ENCODE peak calls at places on chromosomes 5 and 9, in six cellular contexts. One of them, this sample, is unnamed.
A peak's percentile ranks its signal among the peaks of the same experiment; 100 is the strongest.

GRCh38 chr9:34079181-34079580 is 30.5 kb upstream of the UBAP2 start:
- DNase-seq in ovary: no peak
- DNase-seq in IMR-90: peak; percentile 80
- DNase-seq in Peyer's patch: no peak
- DNase-seq in A549: peak; percentile 62
- DNase-seq in right lobe of liver: no peak
- DNase-seq in this sample: peak; percentile 44

GRCh38 chr9:26753971-26754370 is 138.6 kb downstream of the CAAP1 start:
- DNase-seq in ovary: no peak
- DNase-seq in IMR-90: no peak
- DNase-seq in Peyer's patch: no peak
- DNase-seq in A549: no peak
- DNase-seq in right lobe of liver: no peak
- DNase-seq in this sample: no peak

GRCh38 chr9:126304946-126305370 is 21.7 kb upstream of the MVB12B start:
- DNase-seq in ovary: no peak
- DNase-seq in IMR-90: no peak
- DNase-seq in Peyer's patch: no peak
- DNase-seq in A549: no peak
- DNase-seq in right lobe of liver: no peak
- DNase-seq in this sample: no peak

GRCh38 chr9:121336705-121337104 is 33.3 kb downstream of the STOM start:
- DNase-seq in ovary: no peak
- DNase-seq in IMR-90: no peak
- DNase-seq in Peyer's patch: no peak
- DNase-seq in A549: no peak
- DNase-seq in right lobe of liver: no peak
- DNase-seq in this sample: no peak

GRCh38 chr5:142884029-142884428 is 113.9 kb downstream of the ARHGAP26 start:
- DNase-seq in ovary: no peak
- DNase-seq in IMR-90: no peak
- DNase-seq in Peyer's patch: no peak
- DNase-seq in A549: no peak
- DNase-seq in right lobe of liver: no peak
- DNase-seq in this sample: no peak

GRCh38 chr9:131520448-131520847 is 10.6 kb downstream of the UCK1 start:
- DNase-seq in ovary: no peak
- DNase-seq in IMR-90: no peak
- DNase-seq in Peyer's patch: no peak
- DNase-seq in A549: no peak
- DNase-seq in right lobe of liver: no peak
- DNase-seq in this sample: no peak

GRCh38 chr5:55860268-55860667 is 9.1 kb downstream of the IL31RA start:
- DNase-seq in ovary: no peak
- DNase-seq in IMR-90: no peak
- DNase-seq in Peyer's patch: no peak
- DNase-seq in A549: no peak
- DNase-seq in right lobe of liver: no peak
- DNase-seq in this sample: no peak

GRCh38 chr9:110443878-110444245 is 106.2 kb upstream of the TXNDC8 start:
- DNase-seq in ovary: no peak
- DNase-seq in IMR-90: peak; percentile 80
- DNase-seq in Peyer's patch: no peak
- DNase-seq in A549: no peak
- DNase-seq in right lobe of liver: no peak
- DNase-seq in this sample: no peak

GRCh38 chr5:132010645-132011560 is 555 bp downstream of the ACSL6 start:
- DNase-seq in ovary: no peak
- DNase-seq in IMR-90: no peak
- DNase-seq in Peyer's patch: peak; percentile 39
- DNase-seq in A549: no peak
- DNase-seq in right lobe of liver: no peak
- DNase-seq in this sample: no peak

GRCh38 chr9:35380016-35380415 is 109.9 kb upstream of the RUSC2 start:
- DNase-seq in ovary: no peak
- DNase-seq in IMR-90: no peak
- DNase-seq in Peyer's patch: no peak
- DNase-seq in A549: no peak
- DNase-seq in right lobe of liver: no peak
- DNase-seq in this sample: no peak

GRCh38 chr5:110371011-110371724 is 355.3 kb downstream of the TMEM232 start:
- DNase-seq in ovary: no peak
- DNase-seq in IMR-90: no peak
- DNase-seq in Peyer's patch: no peak
- DNase-seq in A549: no peak
- DNase-seq in right lobe of liver: no peak
- DNase-seq in this sample: no peak

DNA sequence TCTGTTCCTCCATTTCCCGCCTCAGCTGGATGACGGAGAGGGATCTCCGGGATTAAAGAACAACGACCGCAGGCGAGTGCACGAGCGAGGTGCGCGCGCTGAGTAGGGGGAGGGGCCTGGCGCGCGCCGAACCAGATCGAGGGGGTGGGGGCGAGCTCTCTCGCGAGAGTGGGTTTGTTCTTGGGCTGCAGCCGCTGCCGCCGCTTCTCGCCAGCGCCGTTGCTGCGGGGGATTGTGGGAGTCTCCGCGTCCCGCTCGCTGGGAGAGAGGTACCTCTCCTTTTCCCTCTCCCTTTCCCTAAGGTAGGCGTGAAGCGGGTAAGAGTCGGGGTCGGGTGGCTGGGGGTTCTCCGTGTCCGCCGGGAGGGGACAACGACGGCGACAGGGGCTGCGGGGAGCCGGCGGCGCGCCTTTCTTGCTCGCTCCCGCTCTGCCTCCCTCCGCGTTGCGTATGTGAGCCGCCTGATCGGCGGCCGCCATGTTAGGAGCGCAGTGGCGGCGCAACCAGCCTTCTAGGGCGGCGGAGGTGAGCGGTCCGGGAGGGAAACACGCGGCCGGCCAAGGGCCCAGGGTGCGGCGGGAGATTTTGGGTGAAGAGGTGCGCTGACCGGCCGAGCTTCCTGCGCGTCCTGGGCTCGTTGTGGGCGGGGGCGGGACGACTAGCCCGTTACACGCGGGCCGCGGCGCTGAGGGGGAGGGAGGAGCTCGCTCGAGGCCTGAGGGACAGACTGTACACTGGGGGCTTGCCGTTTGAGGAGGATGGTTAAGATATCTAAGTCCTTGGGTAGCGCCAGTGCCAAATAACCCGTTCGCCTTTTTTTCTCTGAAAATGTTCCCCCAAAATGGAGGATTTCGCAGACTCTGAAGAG is at the start of gene MATR3:
- DNase-seq in ovary: peak; percentile 96
- DNase-seq in IMR-90: peak; percentile 94
- DNase-seq in Peyer's patch: peak; percentile 98
- DNase-seq in A549: peak; percentile 97
- DNase-seq in right lobe of liver: peak; percentile 96
- DNase-seq in this sample: peak; percentile 78
- TF ChIP-seq POLR2A in ovary: peak; percentile 98
- TF ChIP-seq POLR2A in IMR-90: peak; percentile 97
- TF ChIP-seq POLR2A in Peyer's patch: peak; percentile 94
- TF ChIP-seq POLR2A in A549: peak; percentile 92
- TF ChIP-seq POLR2A in right lobe of liver: peak; percentile 98
- TF ChIP-seq POLR2A in this sample: peak; percentile 94

GRCh38 chr5:134148316-134148715 is 28.4 kb downstream of the SKP1 start:
- DNase-seq in ovary: no peak
- DNase-seq in IMR-90: no peak
- DNase-seq in Peyer's patch: no peak
- DNase-seq in A549: no peak
- DNase-seq in right lobe of liver: no peak
- DNase-seq in this sample: no peak

GRCh38 chr5:134146651-134147544 is 29.9 kb downstream of the SKP1 start:
- DNase-seq in ovary: no peak
- DNase-seq in IMR-90: peak; percentile 47
- DNase-seq in Peyer's patch: no peak
- DNase-seq in A549: no peak
- DNase-seq in right lobe of liver: no peak
- DNase-seq in this sample: no peak

GRCh38 chr5:134143964-134144941 is 29.8 kb downstream of the TCF7 start:
- DNase-seq in ovary: no peak
- DNase-seq in IMR-90: no peak
- DNase-seq in Peyer's patch: no peak
- DNase-seq in A549: no peak
- DNase-seq in right lobe of liver: no peak
- DNase-seq in this sample: no peak

GRCh38 chr5:134145061-134145757 is 30.7 kb downstream of the TCF7 start:
- DNase-seq in ovary: no peak
- DNase-seq in IMR-90: no peak
- DNase-seq in Peyer's patch: no peak
- DNase-seq in A549: no peak
- DNase-seq in right lobe of liver: no peak
- DNase-seq in this sample: no peak

GRCh38 chr5:134145779-134146581 is 30.8 kb downstream of the SKP1 start:
- DNase-seq in ovary: peak; percentile 50
- DNase-seq in IMR-90: peak; percentile 64
- DNase-seq in Peyer's patch: peak; percentile 94
- DNase-seq in A549: peak; percentile 80
- DNase-seq in right lobe of liver: peak; percentile 73
- DNase-seq in this sample: peak; percentile 36
- TF ChIP-seq POLR2A in ovary: no peak
- TF ChIP-seq POLR2A in IMR-90: no peak
- TF ChIP-seq POLR2A in Peyer's patch: no peak
- TF ChIP-seq POLR2A in A549: no peak
- TF ChIP-seq POLR2A in right lobe of liver: no peak
- TF ChIP-seq POLR2A in this sample: no peak

GRCh38 chr5:27472000-27472763 is 433.8 kb upstream of the CDH9 start:
- DNase-seq in ovary: no peak
- DNase-seq in IMR-90: peak; percentile 19
- DNase-seq in Peyer's patch: no peak
- DNase-seq in A549: peak; percentile 96
- DNase-seq in right lobe of liver: no peak
- DNase-seq in this sample: no peak
- TF ChIP-seq POLR2A in ovary: no peak
- TF ChIP-seq POLR2A in IMR-90: no peak
- TF ChIP-seq POLR2A in Peyer's patch: no peak
- TF ChIP-seq POLR2A in A549: peak; percentile 48
- TF ChIP-seq POLR2A in right lobe of liver: no peak
- TF ChIP-seq POLR2A in this sample: no peak

DNA sequence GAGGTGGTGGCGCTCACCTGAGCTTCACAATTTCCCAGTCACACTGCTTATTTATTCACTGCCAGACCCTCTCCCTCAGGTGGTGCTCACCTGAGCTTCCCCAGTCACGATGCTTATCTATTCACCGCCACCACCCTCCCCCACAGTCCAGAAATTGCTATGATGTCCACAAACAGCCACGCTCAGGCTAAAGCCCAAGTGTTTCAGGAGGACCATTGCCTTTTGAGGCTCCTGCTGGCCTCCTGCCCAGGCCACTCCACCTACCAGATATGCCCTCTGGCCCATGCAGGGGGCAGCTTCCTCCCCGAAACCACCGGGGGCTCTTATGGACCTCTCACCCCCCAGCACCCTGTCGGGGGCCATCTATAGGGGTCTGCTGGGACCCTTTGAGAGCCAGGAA is 4.6 kb downstream of the PDLIM7 start:
- DNase-seq in ovary: no peak
- DNase-seq in IMR-90: no peak
- DNase-seq in Peyer's patch: no peak
- DNase-seq in A549: no peak
- DNase-seq in right lobe of liver: no peak
- DNase-seq in this sample: no peak
- TF ChIP-seq POLR2A in ovary: no peak
- TF ChIP-seq POLR2A in IMR-90: peak; percentile 30
- TF ChIP-seq POLR2A in Peyer's patch: no peak
- TF ChIP-seq POLR2A in A549: no peak
- TF ChIP-seq POLR2A in right lobe of liver: no peak
- TF ChIP-seq POLR2A in this sample: no peak

DNA sequence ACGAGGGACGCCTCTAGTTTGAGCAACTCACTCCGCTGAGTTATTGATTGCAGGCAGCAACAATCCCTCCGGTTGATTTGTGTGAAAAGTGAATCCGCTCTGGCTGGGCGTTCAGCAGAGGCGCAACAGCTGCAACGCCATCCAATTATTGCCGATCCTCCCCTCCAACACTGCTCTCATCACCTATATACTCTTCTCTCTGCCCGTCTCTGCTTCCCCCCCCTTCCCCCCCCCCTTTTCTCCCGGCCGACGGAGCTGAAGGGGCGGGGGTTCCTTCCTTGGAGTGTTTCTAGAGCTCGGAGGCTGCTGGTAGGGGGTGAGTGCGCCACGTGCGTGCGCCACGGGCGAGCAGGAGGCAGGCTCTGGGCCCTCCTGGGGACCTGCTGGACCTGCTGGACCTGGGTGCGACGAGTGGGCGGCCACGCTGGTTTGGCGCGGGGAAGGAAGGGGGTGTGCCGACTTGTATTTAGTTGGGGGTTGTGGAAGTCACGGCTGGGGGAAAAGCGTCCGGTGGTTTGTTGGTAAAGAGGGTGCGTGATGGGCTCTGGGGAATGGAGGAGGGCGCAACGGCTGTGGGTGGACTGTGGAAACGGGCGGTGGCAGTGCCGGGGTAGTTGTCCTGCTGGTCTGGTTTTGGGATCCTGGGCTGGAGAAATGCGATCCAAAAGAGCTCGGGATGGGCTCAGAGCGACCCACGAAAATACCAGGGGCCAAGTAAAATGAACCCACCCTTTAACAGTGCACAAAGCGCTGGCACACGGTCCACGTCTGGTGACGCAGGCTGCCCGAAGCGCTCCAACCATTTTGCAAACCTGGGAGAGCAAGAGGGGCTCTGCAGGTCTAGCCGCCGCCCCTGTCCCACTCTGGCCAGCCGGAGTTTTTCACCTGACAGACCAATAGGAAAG is 6.4 kb upstream of the MEF2C start:
- DNase-seq in ovary: peak; percentile 81
- DNase-seq in IMR-90: peak; percentile 13
- DNase-seq in Peyer's patch: peak; percentile 70
- DNase-seq in A549: no peak
- DNase-seq in right lobe of liver: peak; percentile 65
- DNase-seq in this sample: peak; percentile 9
- TF ChIP-seq POLR2A in ovary: peak; percentile 54
- TF ChIP-seq POLR2A in IMR-90: no peak
- TF ChIP-seq POLR2A in Peyer's patch: no peak
- TF ChIP-seq POLR2A in A549: no peak
- TF ChIP-seq POLR2A in right lobe of liver: no peak
- TF ChIP-seq POLR2A in this sample: no peak

GRCh38 chr5:106172681-106173532 is 1497.8 kb downstream of the EFNA5 start:
- DNase-seq in ovary: no peak
- DNase-seq in IMR-90: peak; percentile 8
- DNase-seq in Peyer's patch: no peak
- DNase-seq in A549: no peak
- DNase-seq in right lobe of liver: no peak
- DNase-seq in this sample: no peak
- TF ChIP-seq POLR2A in ovary: no peak
- TF ChIP-seq POLR2A in IMR-90: no peak
- TF ChIP-seq POLR2A in Peyer's patch: no peak
- TF ChIP-seq POLR2A in A549: no peak
- TF ChIP-seq POLR2A in right lobe of liver: no peak
- TF ChIP-seq POLR2A in this sample: no peak